ENCODE peak calls at places on chromosome 6, in four cellular contexts. P is ovary, S is GM20000, D is lower lobe of right lung. T is an unnamed sample.

GRCh38 chr6:10472634-10473033 is 48.5 kb upstream of the GCNT2 start:
- DNase-seq in P (no peak), S (no peak), D (no peak), T (no peak)

GRCh38 chr6:28734443-28734959 is 189.3 kb downstream of the TRIM27 start:
- DNase-seq in P (no peak), S (no peak), D (no peak), T (no peak)

GRCh38 chr6:51301969-51302368 is 483.3 kb downstream of the TFAP2B start:
- DNase-seq in P (no peak), S (no peak), D (no peak), T (no peak)

GRCh38 chr6:25439368-25439767 is 160.2 kb downstream of the CARMIL1 start:
- DNase-seq in P (no peak), S (no peak), D (no peak), T (no peak)

GRCh38 chr6:35919827-35920751 is 809 bp downstream of the SRPK1 start:
- DNase-seq in P (no peak), S (no peak), D (peak), T (peak)

GRCh38 chr6:44704240-44705150 is 317.0 kb downstream of the CDC5L start:
- DNase-seq in P (no peak), S (peak), D (no peak), T (peak)

GRCh38 chr6:138541793-138542481 is 42.6 kb upstream of the NHSL1 start:
- DNase-seq in P (no peak), S (no peak), D (no peak), T (no peak)

GRCh38 chr6:151589667-151590066 is 95.8 kb downstream of the CCDC170 start:
- DNase-seq in P (no peak), S (no peak), D (no peak), T (no peak)

GRCh38 chr6:105753184-105754097 is 332.7 kb upstream of the PRDM1 start:
- DNase-seq in P (no peak), S (no peak), D (no peak), T (no peak)

GRCh38 chr6:10837009-10837691 is 1.2 kb downstream of the MAK start:
- DNase-seq in P (no peak), S (peak), D (peak), T (peak)

GRCh38 chr6:169082817-169083540 is 170.7 kb downstream of the THBS2 start:
- DNase-seq in P (no peak), S (no peak), D (no peak), T (no peak)

GRCh38 chr6:44202972-44203750 is 13.6 kb upstream of the MYMX start:
- DNase-seq in P (no peak), S (no peak), D (no peak), T (no peak)

GRCh38 chr6:1170793-1171192 is 141.1 kb upstream of the FOXQ1 start:
- DNase-seq in P (no peak), S (no peak), D (no peak), T (no peak)

DNA sequence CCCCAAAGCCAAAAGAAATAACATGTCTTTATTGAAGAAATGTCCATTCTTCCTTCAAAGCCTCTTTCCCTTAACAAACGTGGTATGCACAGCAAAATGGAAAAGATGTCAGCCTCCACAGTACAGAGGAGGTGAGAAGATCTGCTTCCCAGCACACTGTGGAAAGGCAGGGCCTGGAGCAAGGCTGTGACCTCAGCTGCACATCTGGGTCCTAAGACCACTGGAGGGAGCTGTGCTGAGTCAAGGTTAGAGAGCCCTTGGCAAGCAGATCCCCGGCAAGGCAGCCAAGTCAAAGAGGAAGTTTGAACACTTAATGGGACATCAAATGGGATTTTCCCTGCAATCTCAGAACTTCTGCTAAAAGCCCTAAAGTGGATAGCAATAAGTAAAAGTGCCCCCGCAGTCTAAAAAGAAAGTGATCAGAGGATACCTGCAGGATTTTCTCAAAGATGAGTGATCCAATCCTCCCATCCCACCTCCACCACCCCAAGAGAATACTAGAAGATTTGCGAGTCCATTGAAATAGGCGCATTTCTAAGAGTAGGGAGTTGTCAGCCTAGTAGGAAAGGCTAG is 39.4 kb downstream of the UNC5CL start:
- DNase-seq in P (peak), S (peak), D (peak), T (peak)
- TF ChIP-seq CTCF in P (peak), S (peak), D (peak), T (peak)

GRCh38 chr6:87391334-87391733 is 16.4 kb upstream of the CFAP206 start:
- DNase-seq in P (no peak), S (peak), D (no peak), T (peak)
- TF ChIP-seq CTCF in P (no peak), S (peak), D (no peak), T (peak)

DNA sequence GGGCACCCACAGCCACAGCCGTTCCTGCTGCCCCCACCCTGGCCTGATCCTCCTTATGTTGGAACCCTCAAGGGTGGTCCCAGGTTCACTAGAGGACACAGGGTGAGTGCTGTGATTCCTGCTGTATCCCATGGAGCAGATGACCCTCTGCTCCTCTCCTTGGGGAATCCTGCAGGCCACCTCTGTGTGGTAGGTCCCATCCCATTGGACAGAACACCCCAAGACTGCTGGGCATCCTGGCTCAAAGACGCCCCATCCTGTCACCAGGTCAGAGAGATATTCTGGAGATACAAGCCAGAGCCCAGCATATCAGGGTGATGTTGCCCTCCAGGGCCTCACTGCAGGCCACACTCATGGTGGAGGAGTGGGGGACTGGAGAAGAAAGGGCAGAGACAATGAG is 28.4 kb downstream of the HLA-A start:
- DNase-seq in P (no peak), S (no peak), D (no peak), T (no peak)
- TF ChIP-seq CTCF in P (no peak), S (no peak), D (no peak), T (no peak)

GRCh38 chr6:68958327-68958726 is 323.2 kb downstream of the ADGRB3 start:
- DNase-seq in P (no peak), S (peak), D (no peak), T (no peak)
- TF ChIP-seq CTCF in P (no peak), S (no peak), D (no peak), T (no peak)

GRCh38 chr6:3751730-3752537 is 421 bp upstream of the PXDC1 start:
- DNase-seq in P (peak), S (peak), D (peak), T (peak)
- TF ChIP-seq CTCF in P (no peak), S (peak), D (peak), T (peak)

GRCh38 chr6:108799356-108799720 is 48.9 kb upstream of the ARMC2 start:
- DNase-seq in P (no peak), S (no peak), D (no peak), T (no peak)
- TF ChIP-seq CTCF in P (no peak), S (no peak), D (no peak), T (no peak)

DNA sequence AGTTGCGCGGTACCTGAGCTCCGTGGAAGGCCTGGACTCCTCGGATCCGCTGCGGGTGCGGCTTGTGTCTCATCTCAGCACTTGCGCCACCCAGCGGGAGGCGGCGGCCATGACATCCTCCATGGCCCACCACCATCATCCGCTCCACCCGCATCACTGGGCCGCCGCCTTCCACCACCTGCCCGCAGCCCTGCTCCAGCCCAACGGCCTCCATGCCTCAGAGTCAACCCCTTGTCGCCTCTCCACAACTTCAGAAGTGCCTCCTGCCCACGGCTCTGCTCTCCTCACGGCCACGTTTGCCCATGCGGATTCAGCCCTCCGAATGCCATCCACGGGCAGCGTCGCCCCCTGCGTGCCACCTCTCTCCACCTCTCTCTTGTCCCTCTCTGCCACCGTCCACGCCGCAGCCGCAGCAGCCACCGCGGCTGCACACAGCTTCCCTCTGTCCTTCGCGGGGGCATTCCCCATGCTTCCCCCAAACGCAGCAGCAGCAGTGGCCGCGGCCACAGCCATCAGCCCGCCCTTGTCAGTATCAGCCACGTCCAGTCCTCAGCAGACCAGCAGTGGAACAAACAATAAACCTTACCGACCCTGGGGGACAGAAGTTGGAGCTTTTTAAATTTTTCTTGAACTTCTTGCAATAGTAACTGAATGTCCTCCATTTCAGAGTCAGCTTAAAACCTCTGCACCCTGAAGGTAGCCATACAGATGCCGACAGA is 9.9 kb downstream of the HEY2 start:
- DNase-seq in P (no peak), S (no peak), D (no peak), T (no peak)
- TF ChIP-seq CTCF in P (no peak), S (no peak), D (no peak), T (no peak)

DNA sequence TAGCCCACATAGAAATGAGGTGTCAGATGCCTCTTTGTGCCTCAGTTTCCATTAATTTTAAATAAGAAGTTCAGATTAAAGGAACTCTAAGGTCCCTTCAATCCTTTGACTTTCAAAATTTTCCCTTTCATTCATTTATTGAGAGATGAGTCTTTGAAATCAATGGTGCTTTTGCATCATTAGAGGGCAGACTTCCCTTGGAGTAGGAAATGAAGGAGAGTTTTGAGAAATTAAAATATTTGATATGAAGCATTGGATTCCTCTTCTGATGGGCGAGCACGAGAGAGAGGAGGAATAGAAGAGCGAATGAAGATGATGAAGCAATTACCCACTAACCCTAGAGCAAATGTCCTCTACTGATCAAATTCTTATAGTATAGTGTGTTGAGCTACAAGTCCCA is 105.7 kb downstream of the EDN1 start:
- DNase-seq in P (no peak), S (no peak), D (no peak), T (no peak)
- TF ChIP-seq CTCF in P (no peak), S (no peak), D (peak), T (no peak)

T was measured in GM13976.